ENCODE peak calls at places on chromosomes 5 and 9, in nine cellular contexts. P is aorta; U is CD4-positive, CD25-positive, alpha-beta regulatory T cell; S is A549; M is CD4-positive, alpha-beta T cell; T is right atrium auricular region; H is heart left ventricle; Q is neural progenitor cell; J is WERI-Rb-1. I is an unnamed sample. For H3K9me3, the result is how much of the 10 kb centered on the place peaks cover.

GRCh38 chr9:99848447-99848846 is 26.8 kb downstream of the NR4A3 start:
- DNase-seq in S (no peak), U (no peak), J (no peak), H (no peak), Q (no peak), P (no peak), T (no peak), M (no peak), I (no peak)

GRCh38 chr9:124179196-124180071 is 78.3 kb upstream of the NEK6 start:
- DNase-seq in P (no peak), Q (no peak), U (no peak), J (no peak), M (no peak), H (no peak), S (no peak), T (peak), I (no peak)

GRCh38 chr9:132545578-132545977 is 36.8 kb upstream of the BARHL1 start:
- DNase-seq in S (no peak), U (no peak), P (peak), M (no peak), T (no peak), Q (no peak), H (no peak), J (no peak), I (no peak)

GRCh38 chr5:172545291-172545761 is 91.0 kb upstream of the SH3PXD2B start:
- DNase-seq in H (no peak), M (no peak), T (no peak), S (no peak), Q (no peak), U (no peak), P (peak), J (no peak), I (no peak)

GRCh38 chr5:110413856-110414255 is 312.6 kb downstream of the TMEM232 start:
- DNase-seq in P (no peak), U (no peak), S (no peak), Q (no peak), M (no peak), T (no peak), H (no peak), J (no peak), I (no peak)

GRCh38 chr5:130541617-130542221 is 623.3 kb downstream of the HINT1 start:
- DNase-seq in J (no peak), T (no peak), H (no peak), S (no peak), M (no peak), Q (no peak), P (no peak), U (no peak), I (no peak)

GRCh38 chr5:149702953-149703646 is 27.0 kb upstream of the PPARGC1B start:
- DNase-seq in M (no peak), J (no peak), P (no peak), T (peak), H (no peak), S (no peak), U (no peak), Q (no peak), I (no peak)

GRCh38 chr9:69578026-69578425 is 94.1 kb downstream of the APBA1 start:
- DNase-seq in Q (no peak), U (no peak), P (no peak), J (no peak), H (peak), M (no peak), S (no peak), T (no peak), I (no peak)

GRCh38 chr9:96413312-96414221 is 4.6 kb downstream of the ZNF367 start:
- DNase-seq in M (peak), J (no peak), Q (no peak), P (no peak), H (no peak), S (no peak), T (no peak), U (no peak), I (no peak)

GRCh38 chr5:131622633-131623032 is 12.4 kb downstream of the RAPGEF6 start:
- DNase-seq in P (no peak), S (no peak), T (no peak), Q (no peak), H (no peak), U (no peak), J (no peak), M (no peak), I (no peak)

GRCh38 chr5:126235628-126236027 is 187.6 kb upstream of the GRAMD2B start:
- DNase-seq in Q (no peak), J (no peak), U (no peak), S (no peak), M (no peak), H (no peak), T (no peak), P (no peak), I (no peak)

GRCh38 chr5:95841914-95842812 is 19.6 kb upstream of the GLRX start:
- DNase-seq in T (peak), Q (no peak), P (no peak), S (peak), U (no peak), H (no peak), J (no peak), M (no peak), I (no peak)

GRCh38 chr9:88355166-88355565 is 33.1 kb upstream of the SPIN1 start:
- DNase-seq in T (no peak), P (no peak), J (no peak), H (no peak), S (no peak), M (no peak), U (no peak), Q (no peak), I (no peak)

GRCh38 chr9:127972316-127972871 is 8.4 kb downstream of the EEIG1 start:
- DNase-seq in H (peak), Q (no peak), S (no peak), M (no peak), J (no peak), T (no peak), P (no peak), U (no peak), I (no peak)

GRCh38 chr5:170660531-170660930 is 123.0 kb upstream of the GABRP start:
- DNase-seq in T (peak), J (no peak), P (no peak), M (no peak), Q (no peak), U (no peak), S (no peak), H (no peak), I (no peak)

GRCh38 chr9:23651051-23651450 is 175.0 kb downstream of the ELAVL2 start:
- DNase-seq in H (no peak), P (no peak), Q (no peak), M (no peak), T (no peak), U (no peak), J (no peak), S (no peak), I (no peak)

GRCh38 chr9:133121200-133122166 is at the start of gene RALGDS:
- DNase-seq in S (peak), T (peak), Q (peak), H (peak), J (peak), U (peak), M (peak), P (peak), I (peak)

GRCh38 chr9:131738838-131739191 is 1.1 kb downstream of the RAPGEF1 start:
- DNase-seq in J (peak), H (no peak), T (no peak), U (no peak), S (no peak), Q (peak), P (no peak), M (no peak), I (no peak)

GRCh38 chr5:124330595-124330994 is 415.8 kb downstream of the ZNF608 start:
- DNase-seq in P (no peak), U (no peak), H (no peak), T (no peak), S (no peak), Q (no peak), J (no peak), M (no peak), I (no peak)

GRCh38 chr5:93226202-93226735 is 354.8 kb downstream of the NR2F1-AS1 start:
- DNase-seq in M (no peak), J (no peak), S (no peak), T (no peak), H (no peak), Q (no peak), U (no peak), P (no peak), I (no peak)
- H3K9me3 ChIP-seq in M (under half), J (under half), S (under half), T (under half), H (under half), Q (under half), U (under half), P (under half), I (under half)

GRCh38 chr5:139460457-139460856 is 2.1 kb downstream of the ECSCR start:
- DNase-seq in P (no peak), S (no peak), H (no peak), Q (no peak), T (no peak), M (no peak), U (no peak), J (no peak), I (no peak)
- H3K9me3 ChIP-seq in P (under half), S (under half), H (under half), Q (under half), T (under half), M (under half), U (under half), J (under half), I (under half)

GRCh38 chr9:92983984-92984589 is 36.8 kb downstream of the FGD3 start:
- DNase-seq in T (no peak), P (no peak), H (no peak), Q (peak), M (no peak), U (no peak), S (peak), J (peak), I (no peak)
- H3K9me3 ChIP-seq in T (under half), P (under half), H (under half), Q (under half), M (under half), U (under half), S (under half), J (under half), I (under half)

DNA sequence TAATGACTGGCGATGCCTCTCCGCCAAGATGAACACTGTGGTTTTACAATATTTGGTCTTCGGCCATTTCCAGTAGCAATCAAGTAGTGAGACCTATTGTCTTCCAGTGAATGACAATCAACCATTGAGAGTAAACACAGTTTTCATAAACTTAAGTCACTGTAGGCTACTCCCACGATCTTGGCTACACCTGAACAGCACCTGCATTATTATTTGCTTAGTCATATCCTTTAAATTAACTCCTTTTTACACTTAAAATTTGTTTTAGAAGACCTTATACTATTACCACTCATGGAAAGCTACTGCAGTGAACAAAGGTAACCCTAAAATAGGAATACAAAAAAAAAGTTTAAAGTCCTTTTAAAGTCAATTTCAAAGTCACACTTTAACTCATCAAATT is 58.2 kb downstream of the ZNF354C start:
- DNase-seq in P (no peak), U (no peak), T (no peak), J (no peak), M (no peak), S (no peak), H (no peak), Q (no peak), I (no peak)
- H3K9me3 ChIP-seq in P (under half), U (under half), T (under half), J (under half), M (under half), S (under half), H (under half), Q (under half), I (under half)

GRCh38 chr5:178383301-178383918 is 150.8 kb upstream of the PHYKPL start:
- DNase-seq in P (peak), Q (no peak), T (no peak), H (no peak), M (no peak), J (no peak), S (no peak), U (no peak), I (no peak)

GRCh38 chr5:178383919-178384814 is 151.6 kb upstream of the PHYKPL start:
- DNase-seq in U (no peak), T (no peak), H (no peak), J (no peak), S (no peak), M (no peak), P (peak), Q (peak), I (no peak)

GRCh38 chr5:178385472-178385853 is 152.9 kb upstream of the PHYKPL start:
- DNase-seq in U (no peak), J (peak), P (peak), H (no peak), S (peak), Q (no peak), T (no peak), M (no peak), I (no peak)

GRCh38 chr5:178386532-178386931 is 153.9 kb upstream of the PHYKPL start:
- DNase-seq in P (peak), J (no peak), H (no peak), Q (no peak), T (no peak), U (no peak), M (no peak), S (no peak), I (no peak)

DNA sequence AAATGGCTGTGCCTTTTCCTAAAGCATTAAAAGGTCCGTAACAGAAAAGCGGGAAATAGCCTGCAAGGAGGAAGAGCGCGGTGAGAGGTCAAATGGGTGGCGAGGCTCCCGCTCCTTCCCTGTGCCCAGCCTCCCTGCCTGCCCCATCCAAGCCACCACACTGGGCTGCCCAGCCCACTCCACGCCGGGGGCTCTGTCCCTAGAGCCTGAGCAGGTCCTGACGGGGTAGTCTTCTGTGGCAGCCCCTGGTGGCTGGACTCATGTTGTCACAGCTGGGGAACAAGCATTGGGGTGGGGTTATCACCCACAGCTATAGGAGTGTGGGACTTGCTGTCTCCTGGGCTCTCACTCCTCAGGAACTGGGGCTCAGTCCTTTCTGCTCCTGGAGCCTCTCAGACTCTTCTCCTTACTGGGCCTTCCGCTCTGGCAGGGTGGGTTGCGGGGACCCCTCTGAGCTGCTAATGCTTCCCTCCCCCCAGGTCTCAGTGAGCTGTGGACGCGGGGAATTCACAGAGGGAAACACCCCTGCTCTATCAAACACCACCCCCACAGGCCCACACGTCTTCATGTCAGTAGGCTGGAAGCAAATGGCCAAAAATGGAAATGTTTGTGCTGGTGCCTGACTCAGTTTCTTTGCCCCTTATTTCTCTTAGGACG is 152.3 kb upstream of the PHYKPL start:
- DNase-seq in H (no peak), J (no peak), S (no peak), Q (no peak), U (no peak), P (peak), M (no peak), T (no peak), I (no peak)
- H3K9me3 ChIP-seq in H (under half), J (under half), S (under half), Q (under half), U (under half), P (under half), M (under half), T (under half), I (under half)

DNA sequence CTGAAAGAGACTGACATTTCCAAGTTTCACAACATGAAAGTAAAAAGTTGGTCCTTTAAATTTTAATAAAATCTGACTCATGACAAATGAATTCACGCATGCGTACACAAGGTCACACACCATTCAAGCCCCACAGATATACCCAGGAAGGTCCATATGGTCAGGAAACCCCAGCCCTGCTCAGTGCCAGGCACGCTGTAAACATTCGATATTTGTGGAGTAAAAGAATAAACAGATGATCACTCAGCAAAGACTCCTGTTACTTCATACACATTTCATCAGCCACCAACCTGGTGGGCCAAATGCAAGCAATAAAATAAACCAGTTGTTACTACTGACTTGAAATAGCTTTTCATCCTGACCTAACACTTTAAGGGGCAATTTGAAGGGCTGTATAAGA is 158.0 kb upstream of the RETREG1 start:
- DNase-seq in M (no peak), U (no peak), S (no peak), Q (no peak), J (no peak), P (no peak), T (no peak), H (no peak), I (no peak)
- H3K9me3 ChIP-seq in M (under half), U (under half), S (under half), Q (under half), J (under half), P (under half), T (under half), H (under half), I (under half)

GRCh38 chr5:1222621-1223277 is 2.4 kb upstream of the SLC6A18 start:
- DNase-seq in M (no peak), S (no peak), Q (no peak), H (no peak), P (no peak), U (no peak), J (no peak), T (no peak), I (no peak)

GRCh38 chr5:1222147-1222546 is 3.0 kb upstream of the SLC6A18 start:
- DNase-seq in H (no peak), P (no peak), Q (no peak), T (no peak), M (no peak), S (no peak), U (no peak), J (no peak), I (no peak)

GRCh38 chr5:1224631-1225030 is 550 bp upstream of the SLC6A18 start:
- DNase-seq in S (no peak), M (no peak), Q (no peak), U (no peak), T (no peak), H (no peak), J (no peak), P (no peak), I (no peak)

GRCh38 chr5:1221721-1222120 is 3.5 kb upstream of the SLC6A18 start:
- DNase-seq in J (no peak), U (no peak), H (no peak), T (no peak), Q (no peak), S (no peak), P (no peak), M (no peak), I (no peak)

GRCh38 chr5:1223278-1223670 is 1.9 kb upstream of the SLC6A18 start:
- DNase-seq in M (no peak), S (no peak), H (no peak), Q (no peak), T (no peak), P (no peak), U (no peak), J (no peak), I (no peak)
- H3K9me3 ChIP-seq in M (under half), S (under half), H (under half), Q (under half), T (under half), P (under half), U (under half), J (under half), I (under half)

I was measured in T-helper 17 cell.